ENCODE peak calls at places on chromosomes 11 and 22, in ten cellular contexts. A, K, Z, G, U, V, I, B, J and T are unnamed samples.

GRCh38 chr11:17526326-17526725 is 17.9 kb downstream of the USH1C start:
- DNase-seq in U (no peak), K (no peak), Z (no peak), G (no peak), A (no peak), V (no peak), I (no peak), J (peak), B (no peak), T (no peak)

GRCh38 chr11:9626778-9627394 is 37.0 kb upstream of the SWAP70 start:
- DNase-seq in G (no peak), J (no peak), K (no peak), Z (peak), U (no peak), A (no peak), V (no peak), I (no peak), B (peak), T (no peak)

GRCh38 chr22:36549033-36549432 is 20.1 kb upstream of the EIF3D start:
- DNase-seq in U (no peak), B (no peak), K (no peak), J (no peak), Z (no peak), A (no peak), V (no peak), G (no peak), I (no peak), T (no peak)

GRCh38 chr11:32884770-32885384 is 7.7 kb upstream of the QSER1 start:
- DNase-seq in U (peak), K (no peak), J (no peak), A (no peak), G (no peak), I (no peak), V (no peak), B (no peak), Z (no peak), T (no peak)

GRCh38 chr11:14537134-14537599 is 17.0 kb upstream of the PSMA1 start:
- DNase-seq in B (no peak), U (peak), A (no peak), K (no peak), J (no peak), G (no peak), Z (peak), V (peak), I (peak), T (no peak)

GRCh38 chr11:61283613-61284012 is 11.5 kb downstream of the VWCE start:
- DNase-seq in A (no peak), K (no peak), J (no peak), G (no peak), B (no peak), V (no peak), I (no peak), U (no peak), Z (no peak), T (no peak)

GRCh38 chr11:111327908-111328624 is 29.7 kb downstream of the POU2AF3 start:
- DNase-seq in K (no peak), U (no peak), A (no peak), B (peak), I (no peak), Z (no peak), G (no peak), V (peak), J (no peak), T (no peak)

GRCh38 chr11:64638829-64639228 is 47.8 kb downstream of the SLC22A12 start:
- DNase-seq in I (no peak), K (no peak), U (no peak), Z (no peak), G (no peak), B (no peak), A (no peak), V (no peak), J (no peak), T (no peak)

GRCh38 chr11:77299528-77299993 is 1.9 kb downstream of the GDPD4 start:
- DNase-seq in I (no peak), V (peak), Z (peak), B (no peak), U (peak), J (no peak), K (no peak), G (no peak), A (no peak), T (peak)

GRCh38 chr11:44985721-44986120 is 35.0 kb upstream of the TP53I11 start:
- DNase-seq in J (no peak), I (no peak), B (no peak), A (no peak), K (no peak), U (no peak), G (no peak), V (no peak), Z (no peak), T (no peak)

GRCh38 chr11:119677840-119678239 is 51.2 kb downstream of the NECTIN1 start:
- DNase-seq in J (no peak), A (no peak), I (no peak), Z (no peak), G (no peak), U (no peak), V (no peak), K (no peak), B (no peak), T (no peak)

GRCh38 chr22:30047364-30047738 is 32.9 kb upstream of the HORMAD2 start:
- DNase-seq in A (no peak), G (no peak), I (peak), J (no peak), Z (peak), B (no peak), V (peak), K (no peak), U (peak), T (no peak)

GRCh38 chr11:128772814-128773213 is 78.9 kb downstream of the FLI1 start:
- DNase-seq in B (peak), U (no peak), I (peak), A (peak), V (no peak), K (no peak), Z (no peak), G (no peak), J (no peak), T (no peak)

GRCh38 chr22:43218786-43219185 is 31.9 kb upstream of the TTLL12 start:
- DNase-seq in B (no peak), K (no peak), J (no peak), Z (no peak), U (no peak), G (no peak), V (no peak), A (no peak), I (no peak), T (no peak)